ENCODE peak calls at places on chromosomes 2 and 18, in five cellular contexts. One of them, this sample, is unnamed.

GRCh38 chr2:203427061-203427460 is 98.9 kb downstream of the ABI2 start:
- DNase-seq in HepG2: no peak
- DNase-seq in K562: no peak
- DNase-seq in SK-N-SH: no peak
- DNase-seq in GM12878: no peak
- DNase-seq in this sample: no peak

GRCh38 chr2:24885221-24886113 is 34.6 kb downstream of the ADCY3 start:
- DNase-seq in HepG2: no peak
- DNase-seq in K562: no peak
- DNase-seq in SK-N-SH: no peak
- DNase-seq in GM12878: no peak
- DNase-seq in this sample: no peak

GRCh38 chr18:10412933-10413332 is 41.5 kb upstream of the APCDD1 start:
- DNase-seq in HepG2: no peak
- DNase-seq in K562: no peak
- DNase-seq in SK-N-SH: no peak
- DNase-seq in GM12878: no peak
- DNase-seq in this sample: no peak

GRCh38 chr2:127646487-127647241 is 711 bp downstream of the GPR17 start:
- DNase-seq in HepG2: no peak
- DNase-seq in K562: no peak
- DNase-seq in SK-N-SH: no peak
- DNase-seq in GM12878: no peak
- DNase-seq in this sample: no peak

GRCh38 chr18:457533-457932 is 43.0 kb downstream of the COLEC12 start:
- DNase-seq in HepG2: no peak
- DNase-seq in K562: no peak
- DNase-seq in SK-N-SH: no peak
- DNase-seq in GM12878: no peak
- DNase-seq in this sample: no peak

GRCh38 chr2:188181439-188181838 is 110.2 kb upstream of the GULP1 start:
- DNase-seq in HepG2: no peak
- DNase-seq in K562: no peak
- DNase-seq in SK-N-SH: no peak
- DNase-seq in GM12878: no peak
- DNase-seq in this sample: no peak

GRCh38 chr2:120110507-120110906 is 97.6 kb downstream of the EPB41L5 start:
- DNase-seq in HepG2: no peak
- DNase-seq in K562: no peak
- DNase-seq in SK-N-SH: no peak
- DNase-seq in GM12878: no peak
- DNase-seq in this sample: no peak

GRCh38 chr2:96407919-96408550 is 72.5 kb downstream of the NCAPH start:
- DNase-seq in HepG2: no peak
- DNase-seq in K562: no peak
- DNase-seq in SK-N-SH: no peak
- DNase-seq in GM12878: no peak
- DNase-seq in this sample: no peak

GRCh38 chr2:127652786-127653357 is 6.9 kb downstream of the GPR17 start:
- DNase-seq in HepG2: no peak
- DNase-seq in K562: no peak
- DNase-seq in SK-N-SH: no peak
- DNase-seq in GM12878: no peak
- DNase-seq in this sample: no peak

GRCh38 chr2:131143803-131144202 is 38.7 kb downstream of the PLEKHB2 start:
- DNase-seq in HepG2: no peak
- DNase-seq in K562: no peak
- DNase-seq in SK-N-SH: no peak
- DNase-seq in GM12878: no peak
- DNase-seq in this sample: no peak

GRCh38 chr2:27916293-27917015 is 25.9 kb downstream of the BABAM2 start:
- DNase-seq in HepG2: peak
- DNase-seq in K562: no peak
- DNase-seq in SK-N-SH: no peak
- DNase-seq in GM12878: no peak
- DNase-seq in this sample: no peak

GRCh38 chr2:119338826-119339561 is 27.6 kb downstream of the C2orf76 start:
- DNase-seq in HepG2: no peak
- DNase-seq in K562: peak
- DNase-seq in SK-N-SH: no peak
- DNase-seq in GM12878: peak
- DNase-seq in this sample: no peak

GRCh38 chr2:167271941-167272340 is 383.7 kb downstream of the XIRP2 start:
- DNase-seq in HepG2: no peak
- DNase-seq in K562: no peak
- DNase-seq in SK-N-SH: no peak
- DNase-seq in GM12878: no peak
- DNase-seq in this sample: no peak

GRCh38 chr2:205948496-205948837 is 137.5 kb downstream of the INO80D start:
- DNase-seq in HepG2: no peak
- DNase-seq in K562: no peak
- DNase-seq in SK-N-SH: no peak
- DNase-seq in GM12878: no peak
- DNase-seq in this sample: no peak

GRCh38 chr18:36636237-36636792 is 192.5 kb downstream of the TPGS2 start:
- DNase-seq in HepG2: no peak
- DNase-seq in K562: no peak
- DNase-seq in SK-N-SH: peak
- DNase-seq in GM12878: peak
- DNase-seq in this sample: no peak

GRCh38 chr2:86305195-86305975 is 32.0 kb downstream of the REEP1 start:
- DNase-seq in HepG2: no peak
- DNase-seq in K562: no peak
- DNase-seq in SK-N-SH: no peak
- DNase-seq in GM12878: no peak
- DNase-seq in this sample: no peak

GRCh38 chr2:163345795-163346573 is 389.8 kb downstream of the FIGN start:
- DNase-seq in HepG2: peak
- DNase-seq in K562: peak
- DNase-seq in SK-N-SH: peak
- DNase-seq in GM12878: peak
- DNase-seq in this sample: peak

GRCh38 chr2:180208841-180209240 is 201.7 kb upstream of the CWC22 start:
- DNase-seq in HepG2: no peak
- DNase-seq in K562: no peak
- DNase-seq in SK-N-SH: no peak
- DNase-seq in GM12878: no peak
- DNase-seq in this sample: no peak

GRCh38 chr18:8843005-8843404 is 137.6 kb downstream of the MTCL1 start:
- DNase-seq in HepG2: no peak
- DNase-seq in K562: no peak
- DNase-seq in SK-N-SH: no peak
- DNase-seq in GM12878: no peak
- DNase-seq in this sample: no peak

GRCh38 chr2:44456946-44457345 is 95.2 kb downstream of the CAMKMT start:
- DNase-seq in HepG2: no peak
- DNase-seq in K562: no peak
- DNase-seq in SK-N-SH: no peak
- DNase-seq in GM12878: no peak
- DNase-seq in this sample: no peak

GRCh38 chr2:65227035-65227470 is 578 bp upstream of the ACTR2 start:
- DNase-seq in HepG2: peak
- DNase-seq in K562: no peak
- DNase-seq in SK-N-SH: no peak
- DNase-seq in GM12878: no peak
- DNase-seq in this sample: no peak

GRCh38 chr2:182866461-182867369 is at the start of gene FRZB:
- DNase-seq in HepG2: peak
- DNase-seq in K562: peak
- DNase-seq in SK-N-SH: peak
- DNase-seq in GM12878: no peak
- DNase-seq in this sample: peak

GRCh38 chr2:72562451-72563153 is 263.2 kb downstream of the EXOC6B start:
- DNase-seq in HepG2: no peak
- DNase-seq in K562: no peak
- DNase-seq in SK-N-SH: no peak
- DNase-seq in GM12878: no peak
- DNase-seq in this sample: no peak

GRCh38 chr2:190283783-190284182 is 35.8 kb downstream of the HIBCH start:
- DNase-seq in HepG2: no peak
- DNase-seq in K562: no peak
- DNase-seq in SK-N-SH: no peak
- DNase-seq in GM12878: no peak
- DNase-seq in this sample: no peak

GRCh38 chr2:232942831-232943230 is 70.2 kb downstream of the NGEF start:
- DNase-seq in HepG2: no peak
- DNase-seq in K562: no peak
- DNase-seq in SK-N-SH: no peak
- DNase-seq in GM12878: no peak
- DNase-seq in this sample: no peak

GRCh38 chr2:200423552-200423951 is 86.3 kb downstream of the KCTD18 start:
- DNase-seq in HepG2: no peak
- DNase-seq in K562: no peak
- DNase-seq in SK-N-SH: no peak
- DNase-seq in GM12878: no peak
- DNase-seq in this sample: no peak

GRCh38 chr2:134917219-134917957 is 1.2 kb upstream of the CCNT2 start:
- DNase-seq in HepG2: peak
- DNase-seq in K562: no peak
- DNase-seq in SK-N-SH: no peak
- DNase-seq in GM12878: no peak
- DNase-seq in this sample: no peak

GRCh38 chr18:6086731-6087130 is 191.4 kb upstream of the TMEM200C start:
- DNase-seq in HepG2: no peak
- DNase-seq in K562: no peak
- DNase-seq in SK-N-SH: no peak
- DNase-seq in GM12878: no peak
- DNase-seq in this sample: no peak

GRCh38 chr2:206083602-206084467 is 2.1 kb downstream of the INO80D start:
- DNase-seq in HepG2: no peak
- DNase-seq in K562: no peak
- DNase-seq in SK-N-SH: no peak
- DNase-seq in GM12878: peak
- DNase-seq in this sample: peak

GRCh38 chr2:88857274-88857741 is 165.8 kb downstream of the RPIA start:
- DNase-seq in HepG2: peak
- DNase-seq in K562: no peak
- DNase-seq in SK-N-SH: no peak
- DNase-seq in GM12878: no peak
- DNase-seq in this sample: no peak

GRCh38 chr2:189654641-189655040 is 6.6 kb upstream of the ASNSD1 start:
- DNase-seq in HepG2: no peak
- DNase-seq in K562: no peak
- DNase-seq in SK-N-SH: no peak
- DNase-seq in GM12878: no peak
- DNase-seq in this sample: no peak

GRCh38 chr2:240302933-240303332 is 132.5 kb upstream of the GPC1 start:
- DNase-seq in HepG2: no peak
- DNase-seq in K562: no peak
- DNase-seq in SK-N-SH: no peak
- DNase-seq in GM12878: no peak
- DNase-seq in this sample: no peak

GRCh38 chr2:145156199-145156598 is 636.3 kb upstream of the ZEB2 start:
- DNase-seq in HepG2: no peak
- DNase-seq in K562: no peak
- DNase-seq in SK-N-SH: no peak
- DNase-seq in GM12878: no peak
- DNase-seq in this sample: no peak

GRCh38 chr2:19900536-19901200 is 1.1 kb downstream of the TTC32 start:
- DNase-seq in HepG2: peak
- DNase-seq in K562: no peak
- DNase-seq in SK-N-SH: peak
- DNase-seq in GM12878: no peak
- DNase-seq in this sample: no peak

DNA sequence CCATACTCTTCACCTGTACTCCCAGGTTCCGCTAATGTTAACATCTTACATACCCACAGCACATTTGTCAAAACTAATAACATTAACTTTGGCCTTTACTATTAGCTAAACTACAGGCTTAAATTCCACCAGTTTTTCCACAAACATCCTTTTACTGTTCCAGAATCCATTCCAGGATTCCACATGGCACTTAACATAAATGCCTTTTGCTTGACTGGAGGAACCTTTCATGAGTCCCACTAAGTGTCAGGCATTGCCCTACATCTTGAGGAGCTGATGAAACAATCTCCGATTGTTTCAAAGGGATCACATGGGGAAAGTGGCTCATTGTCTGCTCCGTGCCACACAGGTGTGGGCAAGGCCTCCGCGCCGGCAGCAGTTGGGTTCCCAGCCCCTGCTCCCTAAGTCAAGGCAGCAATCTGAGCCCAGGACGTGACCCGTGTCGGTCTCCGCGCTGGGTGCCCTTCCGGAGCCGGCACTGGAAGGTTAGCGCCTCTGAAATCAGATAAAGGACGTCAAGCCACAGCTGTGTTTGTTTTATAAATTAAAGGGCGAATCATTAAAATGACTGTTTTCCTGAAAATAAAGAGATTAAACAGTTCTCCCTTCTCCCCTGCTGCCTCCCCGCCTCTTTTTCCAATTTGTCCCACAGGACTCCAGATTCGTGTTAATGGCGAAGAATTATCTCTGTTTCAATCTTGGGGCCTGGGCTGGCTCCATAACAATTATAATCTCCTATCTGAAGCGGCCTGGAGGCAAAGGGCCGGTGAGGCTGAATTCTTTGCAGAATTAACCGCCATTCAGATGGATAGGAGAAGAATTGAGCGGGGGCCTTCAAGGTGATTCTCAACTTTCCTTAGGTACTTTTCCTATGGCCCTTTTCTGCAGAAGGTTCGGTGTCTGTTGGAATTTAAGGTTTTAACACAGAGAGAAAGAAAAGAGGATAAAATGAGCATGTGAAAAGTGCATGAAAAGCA is 84.3 kb upstream of the FZD7 start:
- DNase-seq in HepG2: no peak
- DNase-seq in K562: no peak
- DNase-seq in SK-N-SH: peak
- DNase-seq in GM12878: no peak
- DNase-seq in this sample: peak
- TF ChIP-seq FOXM1 in HepG2: no peak
- TF ChIP-seq FOXM1 in K562: no peak
- TF ChIP-seq FOXM1 in SK-N-SH: no peak
- TF ChIP-seq FOXM1 in GM12878: no peak
- TF ChIP-seq FOXM1 in this sample: no peak

DNA sequence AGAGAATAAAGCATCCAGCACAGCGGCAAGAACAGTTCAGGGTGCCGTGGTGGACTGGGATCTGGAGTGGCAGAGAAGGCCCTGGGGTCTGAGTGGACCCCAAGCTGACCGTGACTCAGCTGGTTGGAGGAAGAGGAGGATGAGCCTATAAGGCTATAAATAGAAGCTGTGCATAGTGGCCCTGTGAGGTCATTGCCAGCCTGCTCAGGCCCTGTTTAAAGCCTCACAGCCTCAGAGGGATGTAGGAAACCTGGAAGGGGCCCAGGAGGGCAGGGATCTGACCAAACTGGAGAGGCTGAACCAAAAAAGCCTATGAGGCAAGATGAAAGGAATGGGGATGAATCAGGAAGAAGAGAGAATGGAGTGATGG is 11.3 kb upstream of the DES start:
- DNase-seq in HepG2: no peak
- DNase-seq in K562: no peak
- DNase-seq in SK-N-SH: no peak
- DNase-seq in GM12878: no peak
- DNase-seq in this sample: no peak
- TF ChIP-seq FOXM1 in HepG2: no peak
- TF ChIP-seq FOXM1 in K562: no peak
- TF ChIP-seq FOXM1 in SK-N-SH: no peak
- TF ChIP-seq FOXM1 in GM12878: no peak
- TF ChIP-seq FOXM1 in this sample: no peak

GRCh38 chr2:152920846-152921245 is 202.4 kb downstream of the ARL6IP6 start:
- DNase-seq in HepG2: no peak
- DNase-seq in K562: no peak
- DNase-seq in SK-N-SH: no peak
- DNase-seq in GM12878: no peak
- DNase-seq in this sample: no peak
- TF ChIP-seq FOXM1 in HepG2: no peak
- TF ChIP-seq FOXM1 in K562: no peak
- TF ChIP-seq FOXM1 in SK-N-SH: no peak
- TF ChIP-seq FOXM1 in GM12878: no peak
- TF ChIP-seq FOXM1 in this sample: no peak

GRCh38 chr2:54329482-54330225 is 73.6 kb upstream of the TSPYL6 start:
- DNase-seq in HepG2: peak
- DNase-seq in K562: no peak
- DNase-seq in SK-N-SH: peak
- DNase-seq in GM12878: no peak
- DNase-seq in this sample: no peak
- TF ChIP-seq FOXM1 in HepG2: no peak
- TF ChIP-seq FOXM1 in K562: no peak
- TF ChIP-seq FOXM1 in SK-N-SH: no peak
- TF ChIP-seq FOXM1 in GM12878: no peak
- TF ChIP-seq FOXM1 in this sample: no peak